ENCODE peak calls at places on chromosome 3, in six cellular contexts. L, C, V, K, J and O are unnamed samples.
A peak's percentile ranks its signal among the peaks of the same experiment; 100 is the strongest.

GRCh38 chr3:179837374-179837773 is 184.5 kb downstream of the USP13 start:
- DNase-seq in L (no peak), C (no peak), V (no peak), K (peak; percentile 8), J (no peak), O (no peak)

GRCh38 chr3:147380271-147380995 is 25.9 kb downstream of the ZIC4 start:
- DNase-seq in L (no peak), C (no peak), V (no peak), K (no peak), J (no peak), O (no peak)

GRCh38 chr3:121330586-121330985 is 215.2 kb downstream of the POLQ start:
- DNase-seq in L (no peak), C (no peak), V (no peak), K (no peak), J (no peak), O (no peak)

GRCh38 chr3:10142707-10143560 is 1.4 kb downstream of the VHL start:
- DNase-seq in L (no peak), C (peak; percentile 24), V (peak; percentile 28), K (no peak), J (peak; percentile 42), O (no peak)

GRCh38 chr3:31132132-31132769 is 237.8 kb upstream of the GADL1 start:
- DNase-seq in L (no peak), C (no peak), V (no peak), K (peak; percentile 63), J (peak; percentile 16), O (no peak)

GRCh38 chr3:138812806-138813205 is 21.9 kb downstream of the PIK3CB start:
- DNase-seq in L (no peak), C (no peak), V (no peak), K (no peak), J (no peak), O (no peak)

GRCh38 chr3:187571701-187572100 is 98.5 kb downstream of the SST start:
- DNase-seq in L (no peak), C (no peak), V (no peak), K (no peak), J (no peak), O (no peak)

GRCh38 chr3:149494022-149494758 is 19.7 kb downstream of the TM4SF4 start:
- DNase-seq in L (peak; percentile 63), C (peak; percentile 71), V (peak; percentile 77), K (peak; percentile 76), J (peak; percentile 45), O (no peak)

GRCh38 chr3:177981576-177981975 is 554.7 kb upstream of the KCNMB2 start:
- DNase-seq in L (no peak), C (no peak), V (no peak), K (no peak), J (no peak), O (no peak)

GRCh38 chr3:143643905-143644304 is 204.4 kb downstream of the SLC9A9 start:
- DNase-seq in L (no peak), C (no peak), V (no peak), K (no peak), J (no peak), O (no peak)

GRCh38 chr3:188683032-188683491 is 488.7 kb upstream of the TPRG1 start:
- DNase-seq in L (peak; percentile 22), C (no peak), V (no peak), K (no peak), J (no peak), O (no peak)

GRCh38 chr3:172024679-172025078 is 14.7 kb upstream of the FNDC3B start:
- DNase-seq in L (no peak), C (no peak), V (no peak), K (no peak), J (no peak), O (no peak)

GRCh38 chr3:190849607-190850006 is 12.9 kb downstream of the GMNC start:
- DNase-seq in L (no peak), C (no peak), V (no peak), K (no peak), J (no peak), O (no peak)

GRCh38 chr3:43872901-43873300 is 182.2 kb downstream of the ABHD5 start:
- DNase-seq in L (no peak), C (no peak), V (no peak), K (no peak), J (peak; percentile 33), O (no peak)

GRCh38 chr3:60399295-60399694 is 852.0 kb downstream of the FHIT start:
- DNase-seq in L (no peak), C (no peak), V (no peak), K (no peak), J (no peak), O (no peak)

GRCh38 chr3:102205647-102206046 is 229.2 kb upstream of the ZPLD1 start:
- DNase-seq in L (no peak), C (no peak), V (no peak), K (no peak), J (no peak), O (no peak)

GRCh38 chr3:129824926-129825541 is 68.5 kb downstream of the TMCC1 start:
- DNase-seq in L (no peak), C (no peak), V (no peak), K (peak; percentile 59), J (peak; percentile 43), O (no peak)

GRCh38 chr3:97872209-97873042 is 50.6 kb downstream of the CRYBG3 start:
- DNase-seq in L (peak; percentile 23), C (no peak), V (no peak), K (peak; percentile 86), J (no peak), O (no peak)

GRCh38 chr3:60017631-60018030 is 967.8 kb upstream of the CFAP20DC start:
- DNase-seq in L (no peak), C (no peak), V (no peak), K (no peak), J (no peak), O (no peak)

GRCh38 chr3:25429441-25429907 is 1.4 kb downstream of the RARB start:
- DNase-seq in L (no peak), C (no peak), V (peak; percentile 31), K (peak; percentile 70), J (no peak), O (no peak)

GRCh38 chr3:120167488-120167887 is 73.2 kb upstream of the GSK3B start:
- DNase-seq in L (no peak), C (no peak), V (no peak), K (no peak), J (no peak), O (no peak)

GRCh38 chr3:130645261-130645660 is 101.4 kb downstream of the PIK3R4 start:
- DNase-seq in L (no peak), C (no peak), V (no peak), K (no peak), J (no peak), O (no peak)

GRCh38 chr3:81770710-81771109 is 9.3 kb upstream of the GBE1 start:
- DNase-seq in L (no peak), C (no peak), V (no peak), K (no peak), J (no peak), O (no peak)

GRCh38 chr3:122977645-122978466 is 49.7 kb downstream of the SEMA5B start:
- DNase-seq in L (peak; percentile 27), C (peak; percentile 39), V (no peak), K (no peak), J (no peak), O (no peak)

DNA sequence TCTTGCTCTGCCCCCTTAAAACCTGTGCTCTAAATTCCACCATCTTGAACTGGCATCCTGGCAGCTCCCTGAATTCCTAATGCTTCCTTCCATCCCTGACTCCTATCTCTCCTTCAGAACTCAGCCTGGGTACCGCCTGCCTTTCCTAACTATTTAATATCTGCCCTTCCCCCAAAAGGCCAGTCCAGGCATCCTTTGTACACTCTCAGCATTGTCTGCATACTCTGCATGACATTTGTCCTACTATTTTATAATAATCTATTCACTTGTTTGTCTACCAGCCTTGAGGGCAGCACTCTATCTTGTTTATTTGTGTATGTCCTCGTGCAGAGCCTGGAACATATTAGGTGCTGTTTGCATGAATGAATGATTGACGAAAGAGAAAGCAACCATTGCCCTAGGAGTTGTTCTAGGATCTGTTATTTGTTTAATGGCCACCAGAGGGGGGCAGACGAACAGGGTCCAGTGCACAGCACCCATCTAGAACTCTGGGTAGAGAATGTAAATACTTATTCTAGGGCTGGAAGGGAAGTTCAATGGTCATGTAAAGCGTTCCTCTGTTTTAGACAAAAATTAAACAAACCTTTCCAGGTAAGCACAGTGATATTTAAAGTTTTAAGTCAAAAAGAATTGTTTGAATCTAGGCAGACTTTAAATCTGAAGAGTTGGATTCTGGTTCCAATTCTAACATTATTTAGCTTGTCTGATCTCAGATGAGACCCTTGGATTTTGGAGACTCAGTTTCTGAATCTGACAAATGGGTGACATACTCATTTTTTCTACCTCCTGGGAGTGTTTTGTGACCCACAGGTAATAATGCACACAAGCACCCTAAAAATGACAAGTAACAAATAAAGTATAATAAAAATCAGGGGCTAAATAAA is 125.8 kb upstream of the GALNT15 start:
- DNase-seq in L (peak; percentile 58), C (no peak), V (peak; percentile 41), K (peak; percentile 75), J (peak; percentile 75), O (no peak)
- TF ChIP-seq POLR2A in L (no peak), C (no peak), V (no peak), K (no peak), J (no peak), O (no peak)

DNA sequence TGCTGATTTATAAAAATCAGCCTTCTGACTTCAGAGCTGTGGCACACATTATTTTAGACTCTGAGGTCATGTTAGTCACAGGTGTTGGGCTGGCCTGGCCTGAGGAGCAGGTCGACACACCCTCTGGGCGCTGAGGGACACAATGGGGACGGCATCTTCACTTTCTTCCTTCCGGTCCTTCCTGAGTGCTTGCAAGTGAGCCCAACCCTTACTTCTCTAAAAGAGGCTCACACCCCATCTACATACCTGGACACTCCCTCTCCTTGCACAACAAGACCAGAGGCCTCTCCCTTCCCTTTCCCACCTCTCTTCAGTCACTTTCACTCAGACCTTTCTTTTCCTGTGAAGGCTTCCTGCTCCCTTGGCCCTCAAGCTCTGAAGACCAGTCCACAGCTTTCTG is 85.4 kb downstream of the XXYLT1 start:
- DNase-seq in L (no peak), C (no peak), V (no peak), K (no peak), J (no peak), O (no peak)
- H3K27ac ChIP-seq in L (no peak overlapping the region), C (no peak overlapping the region), V (no peak overlapping the region), K (no peak overlapping the region), J (peak overlapping the region; percentile 14), O (peak overlapping the region; percentile 85)

DNA sequence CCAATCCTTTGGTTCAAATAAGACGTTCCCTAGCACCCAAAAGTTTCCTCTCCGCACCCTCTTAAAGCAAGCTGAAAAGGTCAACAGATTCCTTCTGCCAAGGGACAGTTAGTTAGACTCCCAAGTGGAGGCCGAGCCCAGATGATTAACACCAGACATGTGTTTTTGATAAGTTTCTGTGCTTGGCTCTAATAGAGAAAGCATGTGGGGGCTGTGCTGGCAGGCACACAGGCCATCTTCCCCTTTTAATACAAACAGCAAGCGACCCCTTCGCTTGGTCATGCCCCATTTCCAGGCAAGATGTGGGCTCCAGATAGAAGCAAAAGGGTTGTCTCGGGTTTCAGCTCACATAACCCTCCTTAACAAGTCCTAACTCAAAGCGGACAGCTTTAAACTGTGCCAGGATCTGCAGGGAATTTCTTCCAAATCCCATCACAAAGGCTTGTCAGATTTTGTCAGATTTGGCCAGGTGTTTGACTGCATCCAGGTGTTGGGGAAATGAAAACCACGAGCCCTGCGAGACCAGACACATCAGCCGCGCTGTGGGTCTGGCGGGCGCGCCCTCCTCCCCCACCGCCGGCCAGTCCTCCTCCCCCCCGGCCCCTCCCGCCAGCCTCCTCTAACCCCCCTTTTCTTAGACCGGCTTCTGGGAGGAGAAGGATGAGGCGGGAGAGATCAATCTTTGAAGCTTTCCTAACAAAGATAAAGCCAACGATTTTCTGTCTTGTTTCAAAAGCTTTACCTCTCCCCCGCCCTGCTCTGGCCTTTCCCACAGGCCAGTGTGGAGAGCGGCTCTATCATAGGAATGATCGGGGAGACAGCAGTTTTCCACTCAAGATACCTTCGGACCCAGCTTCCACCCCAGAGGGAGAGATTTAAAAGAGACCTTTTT is 3.4 kb downstream of the HES1 start:
- DNase-seq in L (no peak), C (peak; percentile 59), V (no peak), K (peak; percentile 92), J (peak; percentile 70), O (no peak)
- TF ChIP-seq POLR2A in L (no peak), C (no peak), V (no peak), K (no peak), J (peak; percentile 52), O (no peak)

GRCh38 chr3:61774279-61774890 is 213.0 kb downstream of the PTPRG start:
- DNase-seq in L (no peak), C (no peak), V (no peak), K (no peak), J (no peak), O (no peak)
- H3K27ac ChIP-seq in L (no peak overlapping the region), C (no peak overlapping the region), V (no peak overlapping the region), K (no peak overlapping the region), J (no peak overlapping the region), O (no peak overlapping the region)